ENCODE peak calls at places on chromosomes 4 and X, in seven cellular contexts. H is prostate gland; D is fibroblast of villous mesenchyme; S is CD4-positive, CD25-positive, alpha-beta regulatory T cell; G is thoracic aorta; W is heart right ventricle; Z is fibroblast of pulmonary artery. E is an unnamed sample.

GRCh38 chr4:766152-766515 is 59.8 kb downstream of the CPLX1 start:
- DNase-seq in H (no peak), D (peak), S (no peak), G (no peak), W (no peak), Z (no peak), E (no peak)

GRCh38 chr4:2298548-2298991 is 36.7 kb upstream of the MXD4 start:
- DNase-seq in H (no peak), D (peak), S (no peak), G (no peak), W (no peak), Z (no peak), E (peak)

GRCh38 chr4:67723949-67724348 is 23.0 kb upstream of the UBA6 start:
- DNase-seq in H (no peak), D (no peak), S (no peak), G (no peak), W (no peak), Z (no peak), E (no peak)

GRCh38 chr4:79249879-79250503 is 75.9 kb downstream of the NAA11 start:
- DNase-seq in H (no peak), D (no peak), S (no peak), G (no peak), W (no peak), Z (no peak), E (no peak)

GRCh38 chr4:171432536-171432935 is 380.7 kb upstream of the GALNTL6 start:
- DNase-seq in H (no peak), D (no peak), S (no peak), G (no peak), W (no peak), Z (no peak), E (no peak)

GRCh38 chrX:53003111-53003510 is 44.8 kb upstream of the FAM156A start:
- DNase-seq in H (no peak), D (no peak), S (no peak), G (no peak), W (no peak), Z (peak), E (no peak)

GRCh38 chr4:23171971-23172370 is 479.2 kb downstream of the GBA3 start:
- DNase-seq in H (no peak), D (no peak), S (no peak), G (no peak), W (no peak), Z (peak), E (no peak)

GRCh38 chr4:37535872-37536271 is 150.3 kb downstream of the RELL1 start:
- DNase-seq in H (no peak), D (no peak), S (no peak), G (no peak), W (no peak), Z (no peak), E (no peak)

GRCh38 chr4:48047421-48047844 is 30.9 kb downstream of the NIPAL1 start:
- DNase-seq in H (no peak), D (no peak), S (no peak), G (no peak), W (no peak), Z (no peak), E (peak)

GRCh38 chr4:112152496-112152895 is 7.2 kb downstream of the FAM241A start:
- DNase-seq in H (no peak), D (no peak), S (no peak), G (no peak), W (no peak), Z (no peak), E (no peak)

GRCh38 chrX:83845397-83845796 is 15.5 kb upstream of the CYLC1 start:
- DNase-seq in H (no peak), D (peak), S (no peak), G (no peak), W (no peak), Z (peak), E (no peak)

GRCh38 chr4:16007471-16008095 is 44.6 kb upstream of the FGFBP2 start:
- DNase-seq in H (no peak), D (no peak), S (no peak), G (no peak), W (no peak), Z (no peak), E (no peak)

GRCh38 chrX:139203681-139204575 is 326.6 kb upstream of the F9 start:
- DNase-seq in H (peak), D (no peak), S (no peak), G (no peak), W (no peak), Z (no peak), E (peak)

GRCh38 chr4:6969826-6970800 is 60.5 kb downstream of the TBC1D14 start:
- DNase-seq in H (no peak), D (no peak), S (no peak), G (no peak), W (no peak), Z (no peak), E (no peak)

GRCh38 chr4:140158234-140159030 is 4.4 kb upstream of the MAML3 start:
- DNase-seq in H (peak), D (peak), S (no peak), G (no peak), W (no peak), Z (peak), E (peak)

GRCh38 chr4:177220376-177220775 is 89.3 kb upstream of the NEIL3 start:
- DNase-seq in H (no peak), D (no peak), S (no peak), G (no peak), W (no peak), Z (peak), E (no peak)

GRCh38 chr4:15066140-15066539 is 63.9 kb downstream of the CPEB2 start:
- DNase-seq in H (no peak), D (no peak), S (no peak), G (no peak), W (no peak), Z (no peak), E (no peak)

GRCh38 chr4:123505457-123506310 is 109.1 kb downstream of the SPRY1 start:
- DNase-seq in H (peak), D (peak), S (no peak), G (no peak), W (peak), Z (peak), E (peak)

GRCh38 chr4:21898101-21898500 is 50.5 kb downstream of the KCNIP4 start:
- DNase-seq in H (no peak), D (no peak), S (no peak), G (no peak), W (no peak), Z (no peak), E (no peak)

GRCh38 chr4:41156574-41156973 is 57.8 kb downstream of the APBB2 start:
- DNase-seq in H (no peak), D (peak), S (no peak), G (no peak), W (no peak), Z (peak), E (no peak)

GRCh38 chrX:154051210-154051810 is 31.6 kb upstream of the IRAK1 start:
- DNase-seq in H (peak), D (peak), S (peak), G (peak), W (peak), Z (peak), E (peak)

GRCh38 chr4:8176547-8177399 is 18.2 kb upstream of the ABLIM2 start:
- DNase-seq in H (no peak), D (peak), S (no peak), G (no peak), W (no peak), Z (peak), E (peak)

GRCh38 chrX:129646721-129647587 is 7.8 kb downstream of the APLN start:
- DNase-seq in H (no peak), D (no peak), S (no peak), G (no peak), W (no peak), Z (no peak), E (no peak)

GRCh38 chr4:61555789-61556188 is 355.7 kb downstream of the ADGRL3 start:
- DNase-seq in H (no peak), D (peak), S (no peak), G (no peak), W (peak), Z (peak), E (no peak)

GRCh38 chr4:61561028-61561427 is 360.9 kb downstream of the ADGRL3 start:
- DNase-seq in H (no peak), D (no peak), S (no peak), G (no peak), W (no peak), Z (no peak), E (no peak)

GRCh38 chr4:61553562-61554125 is 353.5 kb downstream of the ADGRL3 start:
- DNase-seq in H (no peak), D (no peak), S (no peak), G (no peak), W (no peak), Z (no peak), E (no peak)

GRCh38 chr4:61556277-61556676 is 356.2 kb downstream of the ADGRL3 start:
- DNase-seq in H (no peak), D (no peak), S (no peak), G (no peak), W (no peak), Z (peak), E (no peak)
- H3K4me3 ChIP-seq in H (no peak), D (no peak), S (no peak), G (no peak), W (no peak), Z (no peak), E (no peak)

GRCh38 chrX:40009462-40009851 is 88.3 kb downstream of the BCOR start:
- DNase-seq in H (no peak), D (no peak), S (no peak), G (no peak), W (no peak), Z (no peak), E (no peak)
- H3K4me3 ChIP-seq in H (no peak), D (no peak), S (no peak), G (peak), W (peak), Z (no peak), E (no peak)

GRCh38 chr4:89682808-89683207 is 154.2 kb downstream of the SNCA start:
- DNase-seq in H (no peak), D (peak), S (no peak), G (no peak), W (no peak), Z (no peak), E (no peak)
- H3K4me3 ChIP-seq in H (no peak), D (peak), S (no peak), G (no peak), W (no peak), Z (no peak), E (no peak)

DNA sequence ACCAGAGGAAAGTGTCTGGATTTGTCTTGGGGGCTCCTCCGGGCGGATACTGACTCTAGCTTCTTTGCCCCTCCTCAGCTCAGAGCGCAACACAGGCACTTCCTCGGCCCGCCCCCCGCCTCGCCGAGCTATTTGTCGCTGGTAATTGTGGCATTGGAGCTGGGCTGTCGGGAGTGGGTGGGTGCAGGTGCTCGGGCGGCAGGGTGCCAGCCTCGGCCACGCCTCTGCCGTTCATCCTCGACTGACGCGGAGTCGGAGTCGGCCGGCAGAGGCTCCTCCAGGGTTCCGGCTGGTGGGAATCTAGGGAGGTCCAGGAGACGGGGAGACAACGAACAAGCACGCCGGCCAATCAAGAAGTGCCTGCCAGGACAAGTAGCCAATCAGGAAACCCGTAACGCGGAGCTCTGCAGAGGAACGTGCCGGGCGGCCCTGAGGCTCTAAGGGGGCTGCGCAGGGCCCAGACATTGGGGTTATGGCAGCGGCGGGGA is 3.9 kb upstream of the SYN1 start:
- DNase-seq in H (no peak), D (peak), S (peak), G (no peak), W (peak), Z (peak), E (no peak)
- H3K4me3 ChIP-seq in H (no peak), D (peak), S (no peak), G (peak), W (peak), Z (peak), E (no peak)

GRCh38 chr4:153541426-153542096 is 75.4 kb downstream of the TMEM131L start:
- DNase-seq in H (no peak), D (peak), S (no peak), G (no peak), W (no peak), Z (peak), E (no peak)

GRCh38 chr4:153537493-153537960 is 71.4 kb downstream of the TMEM131L start:
- DNase-seq in H (no peak), D (no peak), S (no peak), G (no peak), W (no peak), Z (no peak), E (no peak)

GRCh38 chr4:153539058-153539826 is 73.1 kb downstream of the TMEM131L start:
- DNase-seq in H (no peak), D (peak), S (no peak), G (no peak), W (no peak), Z (no peak), E (no peak)

GRCh38 chr4:153535735-153536494 is 69.8 kb downstream of the TMEM131L start:
- DNase-seq in H (no peak), D (peak), S (no peak), G (no peak), W (no peak), Z (peak), E (no peak)

DNA sequence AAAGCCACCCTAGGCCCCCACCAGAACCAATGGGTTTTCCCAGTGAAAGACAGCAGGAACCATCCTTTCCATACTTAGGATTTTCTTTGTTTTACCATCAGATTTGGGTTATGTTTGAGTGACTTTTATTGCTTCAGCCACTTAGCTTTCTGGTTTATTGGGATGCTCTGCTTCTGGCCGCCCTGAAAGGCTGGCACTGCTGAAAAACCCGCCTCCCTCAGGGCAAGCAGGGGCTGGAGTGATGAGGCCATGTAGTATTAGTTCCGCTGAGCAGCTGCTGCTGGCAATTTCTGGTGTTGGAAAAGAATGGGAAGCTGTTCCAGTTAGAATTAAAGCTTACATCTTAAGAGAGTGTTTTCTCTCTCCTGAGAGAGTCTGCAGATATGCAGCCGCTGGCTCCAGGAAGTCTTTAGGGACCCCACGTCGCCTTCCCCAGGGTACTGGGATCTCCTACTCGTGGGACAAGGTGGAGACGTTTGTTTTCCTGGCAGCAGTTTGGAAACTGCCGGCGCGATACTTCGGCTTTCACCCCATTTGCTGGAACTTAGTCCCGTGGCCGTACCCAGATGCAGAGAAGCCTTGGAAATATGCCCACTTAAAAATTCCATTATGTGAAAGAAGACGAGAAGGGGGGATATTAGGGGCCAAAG is 72.4 kb downstream of the TMEM131L start:
- DNase-seq in H (no peak), D (peak), S (no peak), G (no peak), W (no peak), Z (peak), E (no peak)
- H3K4me3 ChIP-seq in H (peak), D (peak), S (no peak), G (peak), W (peak), Z (peak), E (no peak)

DNA sequence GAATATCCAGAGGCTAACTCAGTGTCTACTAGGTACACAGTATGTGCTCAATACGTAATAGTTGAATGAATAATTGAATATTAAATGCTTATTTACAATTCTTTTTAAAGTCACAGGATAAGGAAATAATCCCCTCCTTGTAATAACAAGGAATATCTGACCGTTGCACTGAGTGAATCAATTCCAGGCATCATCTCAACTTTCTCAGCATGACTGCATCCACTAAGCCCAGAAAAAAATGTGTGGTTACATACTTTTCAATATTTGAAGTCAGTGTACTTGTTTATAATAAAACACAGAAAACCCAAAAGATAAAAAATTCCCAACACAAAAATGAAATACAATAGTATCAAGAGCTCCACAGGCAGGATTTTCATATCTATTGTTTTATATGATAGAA is 105.4 kb downstream of the TMEM144 start:
- DNase-seq in H (no peak), D (peak), S (no peak), G (no peak), W (no peak), Z (peak), E (no peak)
- H3K4me3 ChIP-seq in H (no peak), D (no peak), S (no peak), G (no peak), W (no peak), Z (no peak), E (no peak)

DNA sequence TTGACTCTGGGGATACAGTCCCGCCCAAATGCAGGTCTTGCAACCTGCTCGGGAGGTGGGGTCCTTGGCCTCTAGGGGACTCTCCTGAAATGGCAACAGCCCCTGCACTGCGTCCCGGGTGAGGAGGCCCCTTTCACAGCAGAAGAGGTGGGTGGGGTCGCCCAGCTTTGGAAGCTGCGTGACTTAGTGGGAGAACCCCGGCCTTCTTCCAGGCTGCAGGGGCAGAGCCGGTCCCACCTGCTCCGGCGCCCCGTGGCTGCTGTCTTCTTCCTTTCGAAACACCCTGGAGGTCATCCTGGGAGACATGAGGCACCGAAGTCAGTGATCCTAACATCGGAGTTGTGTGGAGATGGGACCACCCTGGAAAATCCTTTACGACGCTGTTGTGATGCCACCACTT is 103.7 kb upstream of the ADRA2C start:
- DNase-seq in H (no peak), D (no peak), S (no peak), G (no peak), W (no peak), Z (no peak), E (peak)
- H3K4me3 ChIP-seq in H (no peak), D (no peak), S (no peak), G (no peak), W (no peak), Z (no peak), E (no peak)

DNA sequence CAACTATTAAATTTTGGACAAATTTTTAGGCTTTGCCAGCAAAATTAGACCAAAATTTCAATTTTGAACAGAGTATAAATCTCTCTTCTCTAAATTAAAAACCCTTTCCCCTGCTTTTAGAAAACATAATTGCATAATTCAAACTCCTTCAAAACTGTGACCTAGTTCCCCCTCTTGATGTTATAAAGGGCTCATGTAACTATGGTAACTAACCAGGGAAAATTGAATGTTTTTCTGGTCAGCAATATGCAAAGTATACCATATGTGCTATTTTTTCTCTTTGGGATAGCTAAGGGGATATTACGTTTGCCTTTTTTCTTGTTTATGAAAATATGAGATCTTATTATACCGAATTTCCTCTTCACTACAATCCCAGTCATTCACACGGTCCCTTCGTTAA is 5.1 kb upstream of the ING2 start:
- DNase-seq in H (no peak), D (no peak), S (no peak), G (no peak), W (no peak), Z (no peak), E (no peak)
- H3K4me3 ChIP-seq in H (no peak), D (no peak), S (no peak), G (no peak), W (no peak), Z (no peak), E (no peak)

DNA sequence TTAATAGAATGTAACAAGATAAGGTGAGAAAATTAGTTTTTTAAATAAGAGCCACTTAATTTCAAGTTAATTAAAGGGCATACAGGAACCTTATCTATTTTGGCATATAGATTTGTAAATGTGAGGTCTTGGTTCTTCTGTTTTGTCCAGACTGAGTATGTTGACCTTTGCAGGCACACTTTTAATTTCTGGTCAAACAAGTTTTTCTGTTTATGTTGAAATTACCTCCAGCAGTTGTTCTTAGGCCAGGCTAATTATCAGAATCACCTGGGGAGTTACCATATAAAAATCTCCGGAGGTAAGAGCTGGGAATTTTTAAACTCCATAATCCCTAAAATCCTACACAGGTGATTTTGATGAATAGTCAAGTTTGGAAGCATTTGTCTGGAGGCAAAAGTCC is 227.4 kb upstream of the ANKRD50 start:
- DNase-seq in H (no peak), D (no peak), S (no peak), G (no peak), W (no peak), Z (no peak), E (no peak)
- H3K4me3 ChIP-seq in H (no peak), D (no peak), S (no peak), G (no peak), W (no peak), Z (no peak), E (no peak)

GRCh38 chr4:39458505-39459300 is at the start of the genes LIAS and RPL9:
- DNase-seq in H (peak), D (peak), S (peak), G (peak), W (peak), Z (peak), E (peak)
- H3K4me3 ChIP-seq in H (peak), D (peak), S (peak), G (peak), W (peak), Z (peak), E (peak)

E was measured in right lobe of liver.